ENCODE peak calls at places on chromosome 6, in five cellular contexts. D is right atrium auricular region, E is endothelial cell of umbilical vein, C is OCI-LY7, O is HL-60. T is an unnamed sample.

GRCh38 chr6:116444092-116444491 is 17.1 kb upstream of the CALHM6 start:
- DNase-seq in C (peak), O (peak), E (peak), D (no peak), T (no peak)

GRCh38 chr6:37279366-37280134 is 21.6 kb upstream of the TMEM217 start:
- DNase-seq in D (no peak), E (no peak), C (no peak), O (peak), T (peak)

GRCh38 chr6:132391391-132392291 is 9.6 kb downstream of the MOXD1 start:
- DNase-seq in C (no peak), O (no peak), D (no peak), E (no peak), T (peak)

GRCh38 chr6:24126586-24127192 is 674 bp downstream of the NRSN1 start:
- DNase-seq in O (peak), C (peak), D (no peak), E (peak), T (peak)

GRCh38 chr6:97040355-97040860 is 115.9 kb downstream of the KLHL32 start:
- DNase-seq in O (no peak), C (no peak), D (no peak), E (no peak), T (no peak)

GRCh38 chr6:97049254-97050004 is 124.9 kb downstream of the KLHL32 start:
- DNase-seq in O (peak), C (peak), D (no peak), E (no peak), T (no peak)

GRCh38 chr6:7540595-7540994 is 876 bp upstream of the DSP start:
- DNase-seq in E (no peak), O (no peak), D (no peak), C (no peak), T (peak)

GRCh38 chr6:67630146-67630545 is 1004.9 kb upstream of the ADGRB3 start:
- DNase-seq in O (peak), D (no peak), C (no peak), E (peak), T (peak)

GRCh38 chr6:159317430-159317829 is 148.2 kb downstream of the FNDC1 start:
- DNase-seq in D (no peak), C (no peak), E (no peak), O (no peak), T (no peak)

GRCh38 chr6:62775427-62776022 is 435.7 kb upstream of the FKBP1C start:
- DNase-seq in O (peak), C (peak), E (no peak), D (no peak), T (no peak)

GRCh38 chr6:1001655-1002349 is 308.9 kb upstream of the EXOC2 start:
- DNase-seq in E (no peak), O (no peak), D (no peak), C (no peak), T (peak)

GRCh38 chr6:44298864-44299263 is 14.3 kb downstream of the AARS2 start:
- DNase-seq in E (no peak), D (no peak), C (no peak), O (no peak), T (no peak)

GRCh38 chr6:106622412-106622811 is 6.9 kb downstream of the RTN4IP1 start:
- DNase-seq in E (no peak), D (no peak), O (no peak), C (no peak), T (no peak)

GRCh38 chr6:105646391-105646867 is 243.5 kb upstream of the PREP start:
- DNase-seq in E (no peak), O (no peak), C (no peak), D (no peak), T (peak)

GRCh38 chr6:117298941-117299340 is 33.6 kb downstream of the VGLL2 start:
- DNase-seq in D (no peak), E (no peak), O (no peak), C (no peak), T (no peak)

GRCh38 chr6:166864333-166864732 is 92.0 kb downstream of the RNASET2 start:
- DNase-seq in C (no peak), D (no peak), O (no peak), E (no peak), T (no peak)

GRCh38 chr6:16238658-16239089 is 287 bp downstream of the GMPR start:
- DNase-seq in E (no peak), D (no peak), O (no peak), C (no peak), T (no peak)

GRCh38 chr6:105603779-105604592 is 201.1 kb upstream of the PREP start:
- DNase-seq in D (no peak), C (no peak), E (no peak), O (no peak), T (peak)

GRCh38 chr6:132812756-132813172 is 1.6 kb upstream of the RPS12 start:
- DNase-seq in C (no peak), E (no peak), D (no peak), O (no peak), T (no peak)

GRCh38 chr6:52009736-52010135 is 77.7 kb downstream of the PKHD1 start:
- DNase-seq in O (no peak), D (no peak), C (no peak), E (no peak), T (no peak)

GRCh38 chr6:21845018-21845417 is 251.5 kb downstream of the SOX4 start:
- DNase-seq in E (peak), O (no peak), D (no peak), C (no peak), T (no peak)

GRCh38 chr6:165233089-165233488 is 76.3 kb downstream of the C6orf118 start:
- DNase-seq in D (no peak), O (no peak), E (no peak), C (no peak), T (no peak)

GRCh38 chr6:142925575-142926110 is 19.3 kb downstream of the HIVEP2 start:
- DNase-seq in O (no peak), D (no peak), E (peak), C (no peak), T (peak)

GRCh38 chr6:26450240-26450639 is 7.5 kb upstream of the BTN2A1 start:
- DNase-seq in D (no peak), O (no peak), C (no peak), E (no peak), T (no peak)

GRCh38 chr6:16681260-16681873 is 79.9 kb downstream of the ATXN1 start:
- DNase-seq in D (no peak), E (peak), O (peak), C (no peak), T (peak)

GRCh38 chr6:89347825-89348224 is 4.7 kb downstream of the UBE2J1 start:
- DNase-seq in O (peak), E (peak), D (no peak), C (no peak), T (peak)

GRCh38 chr6:135088818-135089809 is 34.5 kb upstream of the HBS1L start:
- DNase-seq in D (no peak), C (peak), E (peak), O (peak), T (peak)

GRCh38 chr6:153616506-153616905 is 422.5 kb upstream of the OPRM1 start:
- DNase-seq in O (no peak), D (no peak), C (no peak), E (no peak), T (no peak)

GRCh38 chr6:36129889-36130671 is at the start of gene MAPK13:
- DNase-seq in C (no peak), E (peak), O (no peak), D (no peak), T (no peak)

GRCh38 chr6:107272246-107272645 is 156.9 kb upstream of the BEND3 start:
- DNase-seq in E (no peak), D (no peak), C (no peak), O (no peak), T (no peak)

GRCh38 chr6:147205690-147206600 is 1.7 kb downstream of the STXBP5 start:
- DNase-seq in O (no peak), D (no peak), E (no peak), C (no peak), T (peak)

GRCh38 chr6:14598017-14598864 is 480.7 kb downstream of the CD83 start:
- DNase-seq in D (no peak), E (no peak), O (no peak), C (no peak), T (no peak)

GRCh38 chr6:18654821-18655220 is 267.7 kb downstream of the RNF144B start:
- DNase-seq in C (no peak), D (no peak), E (no peak), O (no peak), T (no peak)

GRCh38 chr6:27545271-27546046 is 72.6 kb upstream of the ZNF184 start:
- DNase-seq in C (no peak), E (peak), D (no peak), O (no peak), T (peak)

GRCh38 chr6:157218371-157219198 is 104.7 kb downstream of the TMEM242 start:
- DNase-seq in O (no peak), D (no peak), E (no peak), C (no peak), T (no peak)
- H3K27ac ChIP-seq in O (no peak), D (no peak), E (no peak), C (no peak), T (no peak)

GRCh38 chr6:3501826-3502505 is 45.1 kb upstream of the SLC22A23 start:
- DNase-seq in C (no peak), O (no peak), D (no peak), E (no peak), T (no peak)
- H3K4me3 ChIP-seq in C (no peak), O (no peak), D (no peak), E (no peak), T (no peak)

GRCh38 chr6:155883741-155884140 is 428.1 kb upstream of the NOX3 start:
- DNase-seq in C (no peak), D (no peak), E (peak), O (no peak), T (peak)
- H3K27ac ChIP-seq in C (no peak), D (no peak), E (peak), O (no peak), T (no peak)

GRCh38 chr6:139375239-139376053 is 998 bp upstream of the CITED2 start:
- DNase-seq in D (peak), O (peak), C (peak), E (peak), T (peak)

GRCh38 chr6:139374357-139375238 is at the start of gene CITED2:
- DNase-seq in O (peak), D (peak), E (peak), C (peak), T (peak)

GRCh38 chr6:139378226-139378625 is 3.8 kb upstream of the CITED2 start:
- DNase-seq in D (no peak), E (no peak), C (no peak), O (no peak), T (no peak)

GRCh38 chr6:139376054-139376355 is 1.6 kb upstream of the CITED2 start:
- DNase-seq in O (no peak), C (no peak), D (no peak), E (no peak), T (peak)

GRCh38 chr6:139376604-139377218 is 2.3 kb upstream of the CITED2 start:
- DNase-seq in E (peak), D (peak), O (no peak), C (no peak), T (peak)
- H3K4me3 ChIP-seq in E (no peak), D (peak), O (no peak), C (peak), T (peak)